ENCODE peak calls at places on chromosomes 4 and X, in four cellular contexts. One of them, this sample, is unnamed.

GRCh38 chrX:110280954-110281353 is 36.9 kb downstream of the AMMECR1 start:
- DNase-seq in fibroblast of gingiva: peak; percentile 76
- DNase-seq in T-helper 9 cell: no peak
- DNase-seq in HEK293T: no peak
- DNase-seq in this sample: no peak

GRCh38 chr4:37890501-37891220 is at the start of gene TBC1D1:
- DNase-seq in fibroblast of gingiva: no peak
- DNase-seq in T-helper 9 cell: peak; percentile 4
- DNase-seq in HEK293T: peak; percentile 22
- DNase-seq in this sample: no peak

GRCh38 chr4:175443547-175443946 is 368.5 kb downstream of the GPM6A start:
- DNase-seq in fibroblast of gingiva: no peak
- DNase-seq in T-helper 9 cell: no peak
- DNase-seq in HEK293T: no peak
- DNase-seq in this sample: no peak

GRCh38 chr4:126779446-126780166 is 853.2 kb upstream of the INTU start:
- DNase-seq in fibroblast of gingiva: peak; percentile 85
- DNase-seq in T-helper 9 cell: no peak
- DNase-seq in HEK293T: no peak
- DNase-seq in this sample: no peak

GRCh38 chr4:104470770-104471169 is 23.9 kb downstream of the CXXC4 start:
- DNase-seq in fibroblast of gingiva: no peak
- DNase-seq in T-helper 9 cell: no peak
- DNase-seq in HEK293T: no peak
- DNase-seq in this sample: no peak

GRCh38 chr4:185033950-185034349 is 15.7 kb downstream of the HELT start:
- DNase-seq in fibroblast of gingiva: no peak
- DNase-seq in T-helper 9 cell: no peak
- DNase-seq in HEK293T: no peak
- DNase-seq in this sample: no peak

GRCh38 chr4:24210332-24210902 is 320.6 kb upstream of the PPARGC1A start:
- DNase-seq in fibroblast of gingiva: peak; percentile 100
- DNase-seq in T-helper 9 cell: no peak
- DNase-seq in HEK293T: no peak
- DNase-seq in this sample: no peak

GRCh38 chrX:107482046-107482445 is 32.6 kb downstream of the FRMPD3 start:
- DNase-seq in fibroblast of gingiva: no peak
- DNase-seq in T-helper 9 cell: no peak
- DNase-seq in HEK293T: no peak
- DNase-seq in this sample: no peak

GRCh38 chr4:87032884-87033533 is 98.2 kb downstream of the AFF1 start:
- DNase-seq in fibroblast of gingiva: peak; percentile 83
- DNase-seq in T-helper 9 cell: no peak
- DNase-seq in HEK293T: no peak
- DNase-seq in this sample: no peak

GRCh38 chrX:100368167-100368566 is 41.9 kb downstream of the PCDH19 start:
- DNase-seq in fibroblast of gingiva: no peak
- DNase-seq in T-helper 9 cell: no peak
- DNase-seq in HEK293T: peak; percentile 61
- DNase-seq in this sample: peak; percentile 12

GRCh38 chr4:139419388-139419914 is 34.5 kb upstream of the RAB33B start:
- DNase-seq in fibroblast of gingiva: peak; percentile 53
- DNase-seq in T-helper 9 cell: no peak
- DNase-seq in HEK293T: no peak
- DNase-seq in this sample: no peak

GRCh38 chrX:110600745-110601310 is 194.8 kb downstream of the CHRDL1 start:
- DNase-seq in fibroblast of gingiva: peak; percentile 1
- DNase-seq in T-helper 9 cell: no peak
- DNase-seq in HEK293T: no peak
- DNase-seq in this sample: no peak

GRCh38 chr4:77079281-77079680 is 3.5 kb upstream of the CCNI start:
- DNase-seq in fibroblast of gingiva: no peak
- DNase-seq in T-helper 9 cell: no peak
- DNase-seq in HEK293T: no peak
- DNase-seq in this sample: no peak

GRCh38 chr4:141642711-141643110 is 6.3 kb downstream of the IL15 start:
- DNase-seq in fibroblast of gingiva: no peak
- DNase-seq in T-helper 9 cell: no peak
- DNase-seq in HEK293T: no peak
- DNase-seq in this sample: no peak

GRCh38 chrX:106955004-106955772 is 35.0 kb downstream of the CLDN2 start:
- DNase-seq in fibroblast of gingiva: peak; percentile 23
- DNase-seq in T-helper 9 cell: no peak
- DNase-seq in HEK293T: no peak
- DNase-seq in this sample: no peak

GRCh38 chr4:173262363-173262762 is 71.8 kb downstream of the HMGB2 start:
- DNase-seq in fibroblast of gingiva: no peak
- DNase-seq in T-helper 9 cell: no peak
- DNase-seq in HEK293T: no peak
- DNase-seq in this sample: no peak

GRCh38 chrX:75547783-75548182 is 24.9 kb upstream of the ZDHHC15 start:
- DNase-seq in fibroblast of gingiva: no peak
- DNase-seq in T-helper 9 cell: no peak
- DNase-seq in HEK293T: no peak
- DNase-seq in this sample: no peak

GRCh38 chr4:31058656-31059055 is 338.5 kb downstream of the PCDH7 start:
- DNase-seq in fibroblast of gingiva: no peak
- DNase-seq in T-helper 9 cell: no peak
- DNase-seq in HEK293T: no peak
- DNase-seq in this sample: no peak

This sample was measured in neural crest cell.